ENCODE peak calls at places on chromosome 19, in six cellular contexts. R is NCI-H1092; K is ovary; N is T47D; S is stimulated activated CD8-positive, alpha-beta memory T cell treated with anti-CD3 and anti-CD28 coated beads, Interleukin-15, amount 100 ng/mL, for 48 hours; H is activated CD4-positive, alpha-beta T cell treated with anti-CD3 and anti-CD28 coated beads, Interleukin-2, amount 50 U/mL, for 24 hours. U is an unnamed sample.

GRCh38 chr19:13153627-13154240 is 3.5 kb downstream of the IER2 start:
- DNase-seq in H (no peak), K (peak), N (peak), S (no peak), R (peak), U (no peak)

GRCh38 chr19:54204767-54205468 is 4.3 kb downstream of the RPS9 start:
- DNase-seq in H (no peak), S (no peak), N (no peak), R (no peak), K (no peak), U (no peak)

GRCh38 chr19:41218615-41219507 is at the start of gene AXL:
- DNase-seq in R (no peak), S (no peak), H (no peak), K (peak), N (peak), U (no peak)

GRCh38 chr19:58033741-58034475 is at the start of gene ZSCAN1:
- DNase-seq in N (peak), H (no peak), K (peak), S (no peak), R (peak), U (no peak)

GRCh38 chr19:47716270-47716937 is 3.2 kb downstream of the EHD2 start:
- DNase-seq in S (no peak), K (peak), N (no peak), R (no peak), H (no peak), U (no peak)

GRCh38 chr19:46287585-46287984 is 9.3 kb upstream of the HIF3A start:
- DNase-seq in R (no peak), S (no peak), N (no peak), K (no peak), H (no peak), U (no peak)

GRCh38 chr19:10686661-10687517 is 14.3 kb upstream of the QTRT1 start:
- DNase-seq in N (no peak), R (no peak), H (no peak), K (no peak), S (no peak), U (no peak)

GRCh38 chr19:42051166-42052115 is 18.6 kb downstream of the GRIK5 start:
- DNase-seq in H (no peak), N (peak), S (peak), K (no peak), R (no peak), U (no peak)

GRCh38 chr19:11737964-11738745 is 591 bp downstream of the ZNF823 start:
- DNase-seq in S (peak), K (peak), H (peak), N (peak), R (no peak), U (no peak)

GRCh38 chr19:56884481-56884880 is 44.0 kb upstream of the PEG3 start:
- DNase-seq in K (no peak), H (no peak), S (no peak), R (no peak), N (no peak), U (no peak)

GRCh38 chr19:42657551-42657950 is 62.8 kb upstream of the CEACAM8 start:
- DNase-seq in K (no peak), N (no peak), R (no peak), H (no peak), S (no peak), U (peak)

GRCh38 chr19:7998081-7998480 is 7.4 kb downstream of the ELAVL1 start:
- DNase-seq in R (no peak), S (no peak), H (no peak), K (no peak), N (no peak), U (no peak)

GRCh38 chr19:30391052-30391451 is 18.9 kb downstream of the ZNF536 start:
- DNase-seq in R (no peak), N (no peak), S (no peak), K (no peak), H (no peak), U (no peak)

GRCh38 chr19:3503036-3503572 is 2.6 kb upstream of the DOHH start:
- DNase-seq in H (no peak), R (no peak), S (no peak), K (no peak), N (no peak), U (no peak)

GRCh38 chr19:41584260-41584810 is 8.4 kb downstream of the CEACAM21 start:
- DNase-seq in N (no peak), R (no peak), K (no peak), S (no peak), H (no peak), U (no peak)

GRCh38 chr19:40888191-40888590 is 6.2 kb upstream of the CYP2A7 start:
- DNase-seq in N (no peak), H (no peak), R (no peak), S (no peak), K (no peak), U (no peak)

GRCh38 chr19:33686246-33686645 is 64.5 kb downstream of the CHST8 start:
- DNase-seq in S (no peak), N (no peak), K (no peak), H (no peak), R (no peak), U (no peak)

GRCh38 chr19:20969898-20970297 is 46.8 kb downstream of the ZNF85 start:
- DNase-seq in K (no peak), S (no peak), H (no peak), R (no peak), N (peak), U (no peak)

GRCh38 chr19:3202346-3202745 is 16.6 kb downstream of the NCLN start:
- DNase-seq in H (no peak), S (no peak), R (no peak), K (no peak), N (no peak), U (no peak)

GRCh38 chr19:2887391-2887914 is 13.3 kb upstream of the ZNF57 start:
- DNase-seq in N (peak), K (no peak), H (no peak), S (no peak), R (peak), U (peak)

GRCh38 chr19:52665047-52665446 is 26.9 kb upstream of the ZNF83 start:
- DNase-seq in H (no peak), R (no peak), N (no peak), K (no peak), S (no peak), U (no peak)

GRCh38 chr19:15251749-15252397 is 19.6 kb upstream of the EPHX3 start:
- DNase-seq in K (peak), H (no peak), R (no peak), N (peak), S (no peak), U (no peak)

GRCh38 chr19:56765107-56765506 is 75.4 kb downstream of the PEG3 start:
- DNase-seq in S (no peak), H (no peak), K (peak), R (no peak), N (peak), U (no peak)

GRCh38 chr19:50486823-50487515 is 10.3 kb upstream of the GARIN5A start:
- DNase-seq in R (no peak), N (peak), S (no peak), H (peak), K (no peak), U (no peak)

GRCh38 chr19:1273263-1274041 is 1.9 kb upstream of the FAM174C start:
- DNase-seq in R (no peak), H (no peak), K (no peak), S (no peak), N (no peak), U (no peak)

GRCh38 chr19:4678881-4679379 is 8.8 kb upstream of the MYDGF start:
- DNase-seq in R (no peak), K (peak), N (peak), H (no peak), S (no peak), U (no peak)

GRCh38 chr19:11444059-11444458 is 8.6 kb downstream of the PRKCSH start:
- DNase-seq in K (no peak), H (no peak), R (no peak), S (no peak), N (no peak), U (no peak)

GRCh38 chr19:55935206-55935605 is 3.1 kb upstream of the NLRP13 start:
- DNase-seq in N (no peak), S (no peak), R (no peak), H (no peak), K (no peak), U (no peak)

GRCh38 chr19:49436381-49437017 is 4.8 kb downstream of the SLC17A7 start:
- DNase-seq in N (no peak), R (no peak), H (no peak), K (no peak), S (peak), U (no peak)

GRCh38 chr19:12868540-12869112 is 12.6 kb downstream of the DNASE2 start:
- DNase-seq in H (no peak), R (no peak), N (peak), S (no peak), K (no peak), U (no peak)

GRCh38 chr19:1980068-1980467 is 35.4 kb downstream of the BTBD2 start:
- DNase-seq in R (no peak), K (no peak), H (no peak), S (no peak), N (no peak), U (no peak)

GRCh38 chr19:33673996-33674395 is 52.2 kb downstream of the CHST8 start:
- DNase-seq in R (no peak), N (no peak), K (no peak), S (no peak), H (no peak), U (no peak)

U was measured in pulmonary artery endothelial cell.